ENCODE peak calls at places on chromosomes 3 and 15, in seven cellular contexts. One of them, this sample, is unnamed.

GRCh38 chr3:157388976-157389375 is 47.7 kb upstream of the PTX3 start:
- DNase-seq in endodermal cell: no peak
- DNase-seq in H9: no peak
- DNase-seq in astrocyte: peak
- DNase-seq in suprapubic skin: no peak
- DNase-seq in B cell: no peak
- DNase-seq in hepatocyte: no peak
- DNase-seq in this sample: no peak

GRCh38 chr3:44280631-44281030 is 38.9 kb downstream of the TOPAZ1 start:
- DNase-seq in endodermal cell: peak
- DNase-seq in suprapubic skin: no peak
- DNase-seq in astrocyte: no peak
- DNase-seq in hepatocyte: no peak
- DNase-seq in B cell: no peak
- DNase-seq in H9: peak
- DNase-seq in this sample: no peak

GRCh38 chr15:53693729-53694533 is 65.5 kb downstream of the WDR72 start:
- DNase-seq in hepatocyte: peak
- DNase-seq in B cell: no peak
- DNase-seq in astrocyte: peak
- DNase-seq in suprapubic skin: no peak
- DNase-seq in endodermal cell: no peak
- DNase-seq in H9: no peak
- DNase-seq in this sample: no peak

GRCh38 chr3:42988566-42988965 is 9.5 kb downstream of the GASK1A start:
- DNase-seq in endodermal cell: no peak
- DNase-seq in B cell: no peak
- DNase-seq in suprapubic skin: no peak
- DNase-seq in H9: no peak
- DNase-seq in astrocyte: no peak
- DNase-seq in hepatocyte: no peak
- DNase-seq in this sample: no peak

GRCh38 chr15:55496716-55497115 is 11.3 kb downstream of the DNAAF4 start:
- DNase-seq in endodermal cell: no peak
- DNase-seq in suprapubic skin: no peak
- DNase-seq in B cell: no peak
- DNase-seq in hepatocyte: no peak
- DNase-seq in H9: no peak
- DNase-seq in astrocyte: no peak
- DNase-seq in this sample: no peak

GRCh38 chr15:62110000-62110851 is 43.4 kb downstream of the C2CD4A start:
- DNase-seq in H9: no peak
- DNase-seq in astrocyte: peak
- DNase-seq in suprapubic skin: no peak
- DNase-seq in hepatocyte: peak
- DNase-seq in endodermal cell: no peak
- DNase-seq in B cell: no peak
- DNase-seq in this sample: peak

GRCh38 chr3:108552267-108553159 is 36.7 kb downstream of the CIP2A start:
- DNase-seq in suprapubic skin: no peak
- DNase-seq in B cell: peak
- DNase-seq in hepatocyte: peak
- DNase-seq in astrocyte: peak
- DNase-seq in endodermal cell: no peak
- DNase-seq in H9: no peak
- DNase-seq in this sample: no peak

GRCh38 chr3:188631291-188632010 is 477.5 kb downstream of the LPP start:
- DNase-seq in suprapubic skin: no peak
- DNase-seq in B cell: no peak
- DNase-seq in H9: no peak
- DNase-seq in astrocyte: peak
- DNase-seq in hepatocyte: no peak
- DNase-seq in endodermal cell: no peak
- DNase-seq in this sample: no peak

GRCh38 chr3:14540821-14541385 is 761 bp upstream of the GRIP2 start:
- DNase-seq in H9: no peak
- DNase-seq in endodermal cell: no peak
- DNase-seq in hepatocyte: no peak
- DNase-seq in B cell: no peak
- DNase-seq in astrocyte: no peak
- DNase-seq in suprapubic skin: no peak
- DNase-seq in this sample: no peak

GRCh38 chr15:45645026-45645980 is 10.5 kb downstream of the SQOR start:
- DNase-seq in endodermal cell: no peak
- DNase-seq in suprapubic skin: no peak
- DNase-seq in H9: no peak
- DNase-seq in B cell: no peak
- DNase-seq in hepatocyte: peak
- DNase-seq in astrocyte: peak
- DNase-seq in this sample: no peak

GRCh38 chr15:37536967-37537624 is 397.3 kb upstream of the TMCO5A start:
- DNase-seq in astrocyte: no peak
- DNase-seq in suprapubic skin: no peak
- DNase-seq in hepatocyte: no peak
- DNase-seq in endodermal cell: no peak
- DNase-seq in H9: no peak
- DNase-seq in B cell: no peak
- DNase-seq in this sample: no peak

GRCh38 chr3:187150599-187150998 is 11.3 kb upstream of the RPL39L start:
- DNase-seq in hepatocyte: no peak
- DNase-seq in endodermal cell: peak
- DNase-seq in astrocyte: no peak
- DNase-seq in H9: peak
- DNase-seq in B cell: peak
- DNase-seq in suprapubic skin: no peak
- DNase-seq in this sample: peak

GRCh38 chr3:168085491-168086119 is 10.1 kb downstream of the GOLIM4 start:
- DNase-seq in endodermal cell: no peak
- DNase-seq in B cell: no peak
- DNase-seq in hepatocyte: no peak
- DNase-seq in H9: no peak
- DNase-seq in astrocyte: no peak
- DNase-seq in suprapubic skin: no peak
- DNase-seq in this sample: no peak

GRCh38 chr3:127629462-127630403 is 748 bp downstream of the PODXL2 start:
- DNase-seq in astrocyte: no peak
- DNase-seq in H9: no peak
- DNase-seq in hepatocyte: no peak
- DNase-seq in suprapubic skin: no peak
- DNase-seq in B cell: peak
- DNase-seq in endodermal cell: no peak
- DNase-seq in this sample: no peak

GRCh38 chr15:98164573-98164972 is 204.1 kb downstream of the ARRDC4 start:
- DNase-seq in H9: no peak
- DNase-seq in hepatocyte: no peak
- DNase-seq in suprapubic skin: no peak
- DNase-seq in endodermal cell: no peak
- DNase-seq in B cell: no peak
- DNase-seq in astrocyte: no peak
- DNase-seq in this sample: no peak

GRCh38 chr15:68312701-68313204 is 35.2 kb downstream of the FEM1B start:
- DNase-seq in B cell: no peak
- DNase-seq in H9: peak
- DNase-seq in hepatocyte: no peak
- DNase-seq in suprapubic skin: peak
- DNase-seq in astrocyte: peak
- DNase-seq in endodermal cell: peak
- DNase-seq in this sample: no peak

GRCh38 chr3:65883614-65884013 is 155.1 kb downstream of the MAGI1 start:
- DNase-seq in hepatocyte: peak
- DNase-seq in suprapubic skin: no peak
- DNase-seq in astrocyte: peak
- DNase-seq in H9: no peak
- DNase-seq in B cell: no peak
- DNase-seq in endodermal cell: no peak
- DNase-seq in this sample: no peak

GRCh38 chr3:195895900-195896360 is 12.4 kb downstream of the TNK2 start:
- DNase-seq in astrocyte: no peak
- DNase-seq in hepatocyte: peak
- DNase-seq in B cell: peak
- DNase-seq in H9: no peak
- DNase-seq in suprapubic skin: no peak
- DNase-seq in endodermal cell: peak
- DNase-seq in this sample: peak

GRCh38 chr15:101022306-101022705 is 103.1 kb downstream of the LRRK1 start:
- DNase-seq in B cell: no peak
- DNase-seq in hepatocyte: no peak
- DNase-seq in H9: peak
- DNase-seq in endodermal cell: peak
- DNase-seq in suprapubic skin: peak
- DNase-seq in astrocyte: no peak
- DNase-seq in this sample: no peak

GRCh38 chr3:172060234-172060633 is 20.9 kb downstream of the FNDC3B start:
- DNase-seq in astrocyte: no peak
- DNase-seq in B cell: no peak
- DNase-seq in suprapubic skin: no peak
- DNase-seq in hepatocyte: no peak
- DNase-seq in endodermal cell: no peak
- DNase-seq in H9: no peak
- DNase-seq in this sample: no peak

GRCh38 chr15:95492388-95493070 is 838.0 kb upstream of the NR2F2 start:
- DNase-seq in B cell: no peak
- DNase-seq in H9: no peak
- DNase-seq in hepatocyte: peak
- DNase-seq in endodermal cell: no peak
- DNase-seq in suprapubic skin: no peak
- DNase-seq in astrocyte: no peak
- DNase-seq in this sample: peak

GRCh38 chr15:48642795-48643194 is 2.7 kb downstream of the FBN1 start:
- DNase-seq in endodermal cell: no peak
- DNase-seq in astrocyte: no peak
- DNase-seq in suprapubic skin: no peak
- DNase-seq in H9: no peak
- DNase-seq in B cell: no peak
- DNase-seq in hepatocyte: no peak
- DNase-seq in this sample: no peak

GRCh38 chr15:48643776-48644497 is 1.6 kb downstream of the FBN1 start:
- DNase-seq in H9: no peak
- DNase-seq in hepatocyte: no peak
- DNase-seq in suprapubic skin: no peak
- DNase-seq in endodermal cell: no peak
- DNase-seq in astrocyte: no peak
- DNase-seq in B cell: no peak
- DNase-seq in this sample: no peak

GRCh38 chr15:48643236-48643635 is 2.3 kb downstream of the FBN1 start:
- DNase-seq in hepatocyte: no peak
- DNase-seq in H9: no peak
- DNase-seq in endodermal cell: no peak
- DNase-seq in astrocyte: no peak
- DNase-seq in B cell: no peak
- DNase-seq in suprapubic skin: no peak
- DNase-seq in this sample: no peak

GRCh38 chr15:48638966-48639365 is 6.5 kb downstream of the FBN1 start:
- DNase-seq in endodermal cell: no peak
- DNase-seq in hepatocyte: no peak
- DNase-seq in B cell: no peak
- DNase-seq in astrocyte: no peak
- DNase-seq in suprapubic skin: no peak
- DNase-seq in H9: no peak
- DNase-seq in this sample: no peak

DNA sequence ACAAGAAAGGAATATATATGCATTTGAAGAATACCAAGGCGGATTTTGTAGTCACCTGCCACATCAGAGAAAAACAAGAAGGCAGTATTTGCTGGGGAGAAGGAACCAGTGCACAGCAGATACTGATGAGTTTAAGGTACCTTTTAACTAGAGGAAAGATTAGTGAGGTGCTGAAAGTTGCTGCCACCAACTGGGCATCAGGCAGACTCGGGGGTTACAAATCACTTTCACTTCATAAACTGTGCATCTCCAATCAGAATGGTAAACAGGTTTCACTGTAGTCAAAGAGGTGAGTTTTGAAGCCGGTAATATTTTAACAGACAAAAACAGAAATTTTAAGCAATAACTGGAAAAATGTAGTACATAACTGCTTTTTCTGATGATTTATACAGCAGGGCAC is 4.1 kb downstream of the FBN1 start:
- DNase-seq in astrocyte: no peak
- DNase-seq in B cell: no peak
- DNase-seq in endodermal cell: no peak
- DNase-seq in H9: no peak
- DNase-seq in hepatocyte: no peak
- DNase-seq in suprapubic skin: no peak
- DNase-seq in this sample: no peak
- TF ChIP-seq CTCF in astrocyte: no peak
- TF ChIP-seq CTCF in B cell: no peak
- TF ChIP-seq CTCF in endodermal cell: peak
- TF ChIP-seq CTCF in H9: no peak
- TF ChIP-seq CTCF in hepatocyte: peak
- TF ChIP-seq CTCF in suprapubic skin: no peak
- TF ChIP-seq CTCF in this sample: no peak

GRCh38 chr3:52232279-52233107 is 6.5 kb downstream of the TWF2 start:
- DNase-seq in astrocyte: no peak
- DNase-seq in suprapubic skin: no peak
- DNase-seq in B cell: no peak
- DNase-seq in endodermal cell: peak
- DNase-seq in H9: peak
- DNase-seq in hepatocyte: no peak
- DNase-seq in this sample: no peak
- TF ChIP-seq CTCF in astrocyte: no peak
- TF ChIP-seq CTCF in suprapubic skin: no peak
- TF ChIP-seq CTCF in B cell: no peak
- TF ChIP-seq CTCF in endodermal cell: peak
- TF ChIP-seq CTCF in H9: peak
- TF ChIP-seq CTCF in hepatocyte: peak
- TF ChIP-seq CTCF in this sample: no peak

GRCh38 chr3:123025642-123026521 is 1.7 kb downstream of the SEMA5B start:
- DNase-seq in suprapubic skin: no peak
- DNase-seq in endodermal cell: peak
- DNase-seq in H9: peak
- DNase-seq in hepatocyte: peak
- DNase-seq in astrocyte: no peak
- DNase-seq in B cell: peak
- DNase-seq in this sample: peak

GRCh38 chr3:123028233-123028828 is 768 bp upstream of the SEMA5B start:
- DNase-seq in B cell: peak
- DNase-seq in endodermal cell: peak
- DNase-seq in astrocyte: peak
- DNase-seq in suprapubic skin: no peak
- DNase-seq in H9: peak
- DNase-seq in hepatocyte: peak
- DNase-seq in this sample: peak

GRCh38 chr3:123031051-123031450 is 3.5 kb upstream of the SEMA5B start:
- DNase-seq in B cell: no peak
- DNase-seq in hepatocyte: no peak
- DNase-seq in H9: no peak
- DNase-seq in endodermal cell: peak
- DNase-seq in astrocyte: no peak
- DNase-seq in suprapubic skin: no peak
- DNase-seq in this sample: no peak

GRCh38 chr3:123026551-123027291 is 842 bp downstream of the SEMA5B start:
- DNase-seq in B cell: peak
- DNase-seq in H9: peak
- DNase-seq in astrocyte: no peak
- DNase-seq in suprapubic skin: peak
- DNase-seq in endodermal cell: peak
- DNase-seq in hepatocyte: peak
- DNase-seq in this sample: peak

GRCh38 chr3:123027292-123028232 is at the start of gene SEMA5B:
- DNase-seq in endodermal cell: peak
- DNase-seq in hepatocyte: peak
- DNase-seq in H9: peak
- DNase-seq in astrocyte: no peak
- DNase-seq in suprapubic skin: no peak
- DNase-seq in B cell: peak
- DNase-seq in this sample: peak
- TF ChIP-seq CTCF in endodermal cell: peak
- TF ChIP-seq CTCF in hepatocyte: peak
- TF ChIP-seq CTCF in H9: peak
- TF ChIP-seq CTCF in astrocyte: no peak
- TF ChIP-seq CTCF in suprapubic skin: peak
- TF ChIP-seq CTCF in B cell: peak
- TF ChIP-seq CTCF in this sample: peak

GRCh38 chr15:39920510-39921273 is 626 bp upstream of the GPR176 start:
- DNase-seq in H9: peak
- DNase-seq in hepatocyte: peak
- DNase-seq in suprapubic skin: peak
- DNase-seq in B cell: peak
- DNase-seq in astrocyte: peak
- DNase-seq in endodermal cell: peak
- DNase-seq in this sample: peak
- TF ChIP-seq CTCF in H9: no peak
- TF ChIP-seq CTCF in hepatocyte: peak
- TF ChIP-seq CTCF in suprapubic skin: peak
- TF ChIP-seq CTCF in B cell: no peak
- TF ChIP-seq CTCF in astrocyte: no peak
- TF ChIP-seq CTCF in endodermal cell: peak
- TF ChIP-seq CTCF in this sample: no peak

This sample was measured in Calu3.